ENCODE peak calls at places on chromosomes 2 and 18, in nine cellular contexts. L, C, F, A, Z, U, E, X and I are unnamed samples.

GRCh38 chr2:71700041-71700879 is 246.9 kb downstream of the DYSF start:
- DNase-seq in A (no peak), E (no peak), U (no peak), C (no peak), X (no peak), F (peak; percentile 40), L (no peak), Z (no peak), I (no peak)

GRCh38 chr2:54444503-54444902 is 11.6 kb upstream of the SPTBN1 start:
- DNase-seq in Z (no peak), F (no peak), C (no peak), X (no peak), E (no peak), L (no peak), A (no peak), U (no peak), I (no peak)

GRCh38 chr2:21038403-21039073 is 5.3 kb downstream of the APOB start:
- DNase-seq in L (no peak), U (no peak), Z (no peak), A (no peak), E (no peak), C (no peak), X (no peak), F (no peak), I (peak; percentile 9)

GRCh38 chr2:40741532-40741931 is 289.6 kb upstream of the SLC8A1 start:
- DNase-seq in C (no peak), U (no peak), F (no peak), E (no peak), X (no peak), L (no peak), A (no peak), Z (no peak), I (no peak)

GRCh38 chr18:22276334-22276713 is 106.9 kb downstream of the GATA6 start:
- DNase-seq in L (no peak), E (no peak), U (no peak), Z (no peak), C (no peak), X (no peak), F (no peak), A (no peak), I (no peak)

GRCh38 chr2:198788676-198789075 is 669.1 kb downstream of the SATB2 start:
- DNase-seq in A (no peak), F (no peak), C (no peak), E (no peak), Z (no peak), X (no peak), U (no peak), L (no peak), I (no peak)

GRCh38 chr2:195818521-195818920 is 161.5 kb downstream of the SLC39A10 start:
- DNase-seq in C (no peak), Z (peak; percentile 7), A (no peak), E (no peak), F (no peak), L (no peak), X (no peak), U (no peak), I (no peak)

GRCh38 chr2:95719473-95720060 is 127.8 kb downstream of the TRIM43 start:
- DNase-seq in A (no peak), L (no peak), Z (no peak), F (no peak), U (no peak), E (no peak), X (no peak), C (no peak), I (no peak)

GRCh38 chr2:17541514-17541950 is 1.0 kb downstream of the VSNL1 start:
- DNase-seq in E (no peak), X (no peak), U (no peak), F (no peak), L (no peak), Z (no peak), A (no peak), C (no peak), I (no peak)

GRCh38 chr2:23550553-23550952 is 165.6 kb downstream of the KLHL29 start:
- DNase-seq in C (no peak), L (no peak), A (no peak), E (no peak), F (no peak), U (no peak), Z (no peak), X (no peak), I (no peak)

GRCh38 chr18:36309436-36310391 is 12.2 kb downstream of the FHOD3 start:
- DNase-seq in C (no peak), X (no peak), A (no peak), L (no peak), F (peak; percentile 39), Z (peak; percentile 96), U (peak; percentile 77), E (no peak), I (no peak)

GRCh38 chr2:178521304-178522150 is 41.3 kb downstream of the PLEKHA3 start:
- DNase-seq in L (peak; percentile 71), Z (no peak), X (no peak), F (no peak), U (no peak), C (peak; percentile 37), E (no peak), A (no peak), I (no peak)

GRCh38 chr18:23302852-23303527 is 150.1 kb upstream of the RIOK3 start:
- DNase-seq in Z (peak; percentile 45), U (no peak), F (no peak), L (no peak), X (no peak), C (no peak), E (no peak), A (no peak), I (no peak)

GRCh38 chr2:197079832-197080555 is 153.5 kb upstream of the PGAP1 start:
- DNase-seq in F (peak; percentile 98), X (no peak), U (no peak), Z (peak; percentile 20), A (no peak), L (no peak), C (no peak), E (peak; percentile 66), I (no peak)

GRCh38 chr2:149926149-149926548 is 338.6 kb upstream of the MMADHC start:
- DNase-seq in U (no peak), A (no peak), X (no peak), L (no peak), E (no peak), C (no peak), Z (no peak), F (peak; percentile 10), I (no peak)

GRCh38 chr2:113098061-113098460 is 29.3 kb upstream of the IL1RN start:
- DNase-seq in U (no peak), C (no peak), F (no peak), E (no peak), L (peak; percentile 38), Z (no peak), A (no peak), X (no peak), I (no peak)

GRCh38 chr2:23944527-23944926 is 4.3 kb downstream of the UBXN2A start:
- DNase-seq in X (no peak), F (no peak), C (no peak), A (no peak), U (no peak), Z (peak; percentile 35), L (no peak), E (no peak), I (no peak)

GRCh38 chr2:138294451-138294850 is 207.1 kb upstream of the SPOPL start:
- DNase-seq in F (no peak), Z (no peak), C (no peak), X (no peak), U (no peak), L (no peak), A (no peak), E (no peak), I (no peak)

GRCh38 chr2:141137121-141137693 is 993.6 kb downstream of the LRP1B start:
- DNase-seq in U (no peak), E (no peak), X (no peak), L (no peak), A (no peak), F (no peak), C (no peak), Z (no peak), I (no peak)

GRCh38 chr18:60292186-60292585 is 80.4 kb downstream of the MC4R start:
- DNase-seq in F (peak; percentile 22), A (no peak), U (no peak), C (no peak), X (no peak), L (no peak), Z (no peak), E (peak; percentile 24), I (peak; percentile 29)

GRCh38 chr2:233831011-233831721 is 23.2 kb downstream of the HJURP start:
- DNase-seq in F (peak; percentile 54), L (no peak), X (no peak), E (peak; percentile 57), Z (no peak), C (no peak), U (no peak), A (no peak), I (no peak)

GRCh38 chr2:200703132-200703925 is 108.4 kb upstream of the BZW1 start:
- DNase-seq in A (no peak), E (no peak), L (peak; percentile 61), Z (peak; percentile 40), C (peak; percentile 13), U (peak; percentile 51), F (peak; percentile 33), X (no peak), I (no peak)

GRCh38 chr2:157032019-157032418 is 225.5 kb upstream of the GALNT5 start:
- DNase-seq in X (no peak), F (no peak), A (no peak), U (no peak), E (no peak), C (no peak), L (no peak), Z (peak; percentile 12), I (no peak)

GRCh38 chr18:5207471-5207870 is 10.4 kb upstream of the AKAIN1 start:
- DNase-seq in L (no peak), A (no peak), X (no peak), F (no peak), U (no peak), E (no peak), C (no peak), Z (no peak), I (no peak)

GRCh38 chr2:178871536-178871935 is 64.3 kb upstream of the TTN start:
- DNase-seq in Z (no peak), X (no peak), A (no peak), E (no peak), F (no peak), U (no peak), C (no peak), L (no peak), I (no peak)

GRCh38 chr2:30255466-30256408 is 24.4 kb downstream of the LBH start:
- DNase-seq in Z (no peak), L (no peak), A (no peak), X (no peak), E (no peak), U (no peak), F (peak; percentile 20), C (no peak), I (peak; percentile 4)

GRCh38 chr2:224379210-224379609 is 22.7 kb downstream of the FAM124B start:
- DNase-seq in X (no peak), A (no peak), C (no peak), E (no peak), F (no peak), U (no peak), L (no peak), Z (no peak), I (no peak)

GRCh38 chr2:133737597-133737996 is 169.3 kb upstream of the NCKAP5 start:
- DNase-seq in F (no peak), X (no peak), E (no peak), Z (no peak), U (no peak), A (no peak), L (no peak), C (no peak), I (no peak)

GRCh38 chr2:191404568-191404991 is 159.4 kb downstream of the MYO1B start:
- DNase-seq in E (no peak), L (no peak), A (no peak), X (no peak), Z (no peak), F (no peak), U (no peak), C (no peak), I (no peak)

GRCh38 chr2:29502452-29502851 is 387.2 kb downstream of the CLIP4 start:
- DNase-seq in F (no peak), A (no peak), X (no peak), Z (no peak), U (no peak), L (no peak), E (no peak), C (no peak), I (no peak)

GRCh38 chr18:8091042-8091441 is 518.2 kb upstream of the RAB12 start:
- DNase-seq in E (no peak), X (no peak), A (no peak), Z (no peak), F (no peak), L (no peak), U (no peak), C (no peak), I (no peak)